ENCODE peak calls at places on chromosomes 6 and 20, in five cellular contexts. B, F, M, R and I are unnamed samples.

GRCh38 chr6:159716247-159717086 is 10.8 kb upstream of the WTAP start:
- DNase-seq in R (peak), B (no peak), F (peak), M (no peak), I (no peak)

GRCh38 chr6:147043994-147044477 is 160.2 kb upstream of the STXBP5 start:
- DNase-seq in M (no peak), F (no peak), R (peak), B (peak), I (no peak)

GRCh38 chr20:55888655-55889054 is 116.7 kb downstream of the CBLN4 start:
- DNase-seq in M (no peak), B (no peak), R (peak), F (no peak), I (no peak)

GRCh38 chr6:89144358-89145041 is 1.4 kb upstream of the PM20D2 start:
- DNase-seq in B (no peak), F (no peak), R (no peak), M (no peak), I (peak)

GRCh38 chr6:32109114-32109764 is at the start of gene TNXB:
- DNase-seq in B (no peak), R (no peak), F (no peak), M (peak), I (no peak)

GRCh38 chr6:25899580-25900408 is 25.8 kb upstream of the SLC17A3 start:
- DNase-seq in B (no peak), M (no peak), F (no peak), R (peak), I (no peak)

GRCh38 chr6:166474721-166475565 is 92.2 kb upstream of the MPC1 start:
- DNase-seq in F (no peak), M (no peak), B (no peak), R (no peak), I (no peak)

GRCh38 chr6:24448828-24449525 is 40.4 kb downstream of the GPLD1 start:
- DNase-seq in M (no peak), F (no peak), R (no peak), B (no peak), I (no peak)

GRCh38 chr6:119758385-119758784 is 408.8 kb upstream of the MAN1A1 start:
- DNase-seq in B (no peak), R (no peak), F (no peak), M (no peak), I (no peak)

GRCh38 chr20:37257993-37258392 is 3.6 kb downstream of the GHRH start:
- DNase-seq in R (no peak), B (peak), F (no peak), M (no peak), I (peak)

GRCh38 chr6:108796875-108797274 is 51.3 kb upstream of the ARMC2 start:
- DNase-seq in F (no peak), M (no peak), R (no peak), B (no peak), I (no peak)

GRCh38 chr20:63926298-63926697 is 29.9 kb downstream of the UCKL1 start:
- DNase-seq in B (no peak), M (no peak), F (no peak), R (no peak), I (no peak)

GRCh38 chr6:87573307-87574024 is 16.3 kb downstream of the RARS2 start:
- DNase-seq in M (no peak), F (no peak), R (no peak), B (no peak), I (no peak)

GRCh38 chr6:56593801-56594318 is 48.8 kb downstream of the DST start:
- DNase-seq in B (no peak), F (no peak), M (no peak), R (peak), I (no peak)

GRCh38 chr6:25224237-25224636 is 54.9 kb upstream of the CARMIL1 start:
- DNase-seq in F (no peak), B (no peak), R (no peak), M (no peak), I (no peak)

GRCh38 chr6:157020398-157021266 is 243.5 kb downstream of the ARID1B start:
- DNase-seq in R (peak), M (peak), F (peak), B (peak), I (peak)

GRCh38 chr20:37901667-37902503 is 1.0 kb upstream of the VSTM2L start:
- DNase-seq in F (peak), M (no peak), B (peak), R (peak), I (peak)